ENCODE peak calls at places on chromosomes 6 and 20, in nine cellular contexts. V is hypothalamus, D is NCI-H748 treated with DMSO at 0.1 percent for 48 hours, T is NCI-H2081, E is breast epithelium, S is aorta, B is AG20443, Y is iris pigment epithelial cell, C is nephron progenitor cell. X is an unnamed sample.

GRCh38 chr6:22146581-22147468 is 150.0 kb downstream of the PRL start:
- DNase-seq in B (peak), C (peak), T (no peak), Y (no peak), D (peak), V (peak), S (no peak), E (no peak), X (no peak)

GRCh38 chr6:49565855-49566254 is 15.4 kb downstream of the C6orf141 start:
- DNase-seq in D (no peak), V (no peak), S (no peak), Y (peak), C (no peak), E (no peak), T (no peak), B (no peak), X (no peak)

GRCh38 chr20:661474-662288 is 8.7 kb upstream of the SRXN1 start:
- DNase-seq in Y (no peak), E (no peak), B (no peak), T (no peak), S (no peak), D (no peak), C (peak), V (no peak), X (no peak)

GRCh38 chr20:38805502-38805957 is at the start of gene PPP1R16B:
- DNase-seq in D (peak), E (no peak), T (no peak), Y (no peak), S (peak), C (peak), B (peak), V (peak), X (no peak)

GRCh38 chr20:26209171-26209941 is 512.7 kb upstream of the ZNF337 start:
- DNase-seq in C (peak), D (no peak), V (no peak), T (no peak), S (peak), B (peak), Y (no peak), E (no peak), X (no peak)

GRCh38 chr6:82954937-82955577 is 110.6 kb downstream of the UBE3D start:
- DNase-seq in D (no peak), C (no peak), S (no peak), Y (peak), T (no peak), V (no peak), E (no peak), B (peak), X (no peak)

GRCh38 chr6:108275971-108276370 is 15.1 kb upstream of the SNX3 start:
- DNase-seq in C (no peak), Y (no peak), E (no peak), B (no peak), T (no peak), S (no peak), D (no peak), V (no peak), X (no peak)

GRCh38 chr6:135525550-135525949 is 28.0 kb upstream of the AHI1 start:
- DNase-seq in T (no peak), S (no peak), Y (no peak), V (no peak), E (no peak), C (no peak), D (no peak), B (no peak), X (no peak)

GRCh38 chr6:155252581-155252980 is 11.2 kb upstream of the CLDN20 start:
- DNase-seq in T (no peak), B (no peak), C (no peak), E (no peak), S (no peak), D (no peak), Y (no peak), V (no peak), X (no peak)

GRCh38 chr6:26235240-26235730 is 129.7 kb upstream of the BTN3A2 start:
- DNase-seq in S (no peak), C (no peak), B (no peak), D (no peak), E (no peak), T (no peak), Y (peak), V (no peak), X (no peak)

GRCh38 chr6:1619106-1619665 is 9.5 kb downstream of the FOXC1 start:
- DNase-seq in T (no peak), E (no peak), Y (no peak), C (peak), D (no peak), S (no peak), V (no peak), B (no peak), X (no peak)

GRCh38 chr6:32158052-32158451 is 4.1 kb downstream of the PPT2 start:
- DNase-seq in V (no peak), Y (no peak), E (no peak), S (no peak), B (no peak), T (no peak), C (no peak), D (no peak), X (no peak)

GRCh38 chr6:70215460-70215859 is 87.4 kb downstream of the COL9A1 start:
- DNase-seq in Y (no peak), V (no peak), B (no peak), S (no peak), T (no peak), C (no peak), D (no peak), E (no peak), X (no peak)

GRCh38 chr20:43963233-43963632 is 48.6 kb downstream of the TOX2 start:
- DNase-seq in T (no peak), V (no peak), C (no peak), Y (peak), B (no peak), D (no peak), S (peak), E (no peak), X (no peak)

GRCh38 chr20:19885981-19886665 is 128.1 kb downstream of the RIN2 start:
- DNase-seq in C (no peak), V (peak), T (no peak), S (peak), Y (peak), B (peak), E (peak), D (no peak), X (peak)

GRCh38 chr6:153727910-153728309 is 311.1 kb upstream of the OPRM1 start:
- DNase-seq in E (no peak), S (no peak), Y (peak), B (no peak), V (no peak), T (no peak), D (no peak), C (no peak), X (no peak)

GRCh38 chr20:38825901-38826625 is 20.6 kb downstream of the PPP1R16B start:
- DNase-seq in T (peak), Y (peak), B (peak), C (peak), V (no peak), E (no peak), S (no peak), D (peak), X (peak)

GRCh38 chr20:33305591-33306057 is 22.6 kb downstream of the BPIFB1 start:
- DNase-seq in V (no peak), S (no peak), T (no peak), E (no peak), C (no peak), Y (peak), B (peak), D (no peak), X (no peak)

GRCh38 chr6:73028124-73028766 is 197.1 kb downstream of the KHDC1L start:
- DNase-seq in D (no peak), B (no peak), V (no peak), Y (no peak), E (no peak), T (no peak), C (no peak), S (no peak), X (no peak)

GRCh38 chr6:30875244-30876038 is 8.9 kb upstream of the DDR1 start:
- DNase-seq in Y (no peak), D (peak), E (no peak), S (no peak), V (no peak), C (no peak), T (peak), B (no peak), X (peak)

GRCh38 chr20:19512886-19513285 is 245.2 kb upstream of the RIN2 start:
- DNase-seq in D (no peak), Y (no peak), E (no peak), B (no peak), V (no peak), S (no peak), C (no peak), T (no peak), X (no peak)

GRCh38 chr6:21229061-21229460 is 364.5 kb upstream of the SOX4 start:
- DNase-seq in D (no peak), Y (no peak), E (no peak), T (no peak), V (no peak), B (no peak), C (no peak), S (no peak), X (no peak)

GRCh38 chr20:23659989-23660837 is 22.5 kb upstream of the CST3 start:
- DNase-seq in V (no peak), Y (peak), T (no peak), D (no peak), C (no peak), B (peak), S (no peak), E (no peak), X (no peak)

GRCh38 chr20:38112943-38113294 is 52.2 kb downstream of the TGM2 start:
- DNase-seq in E (no peak), B (no peak), T (no peak), D (no peak), C (no peak), S (no peak), V (no peak), Y (no peak), X (no peak)

GRCh38 chr6:157892363-157892878 is 69.4 kb downstream of the SNX9 start:
- DNase-seq in B (no peak), T (no peak), Y (peak), C (no peak), E (no peak), V (no peak), D (no peak), S (no peak), X (no peak)

GRCh38 chr20:24651171-24651972 is 181.9 kb downstream of the SYNDIG1 start:
- DNase-seq in V (no peak), S (no peak), T (no peak), D (no peak), E (no peak), Y (peak), C (no peak), B (peak), X (peak)

GRCh38 chr6:162882817-162883481 is 155.2 kb downstream of the PACRG start:
- DNase-seq in Y (no peak), S (no peak), B (no peak), D (no peak), C (no peak), E (no peak), V (no peak), T (no peak), X (no peak)

X was measured in SW480.